ENCODE peak calls at places on chromosomes 4 and X, in six cellular contexts. N is OCI-LY7, Y is A549, J is Peyer's patch, D is IMR-90, G is tibial nerve. Q is an unnamed sample.

GRCh38 chr4:7462509-7462971 is 27.8 kb upstream of the PSAPL1 start:
- DNase-seq in N (peak), J (no peak), D (peak), Y (peak), G (peak), Q (peak)

GRCh38 chr4:145670422-145670821 is 9.5 kb upstream of the C4orf51 start:
- DNase-seq in J (no peak), G (no peak), D (no peak), Y (no peak), N (no peak), Q (no peak)

GRCh38 chrX:136477026-136477425 is 10.7 kb upstream of the BRS3 start:
- DNase-seq in Y (no peak), D (no peak), J (no peak), N (no peak), G (no peak), Q (no peak)

GRCh38 chr4:156778606-156779005 is 193.0 kb downstream of the PDGFC start:
- DNase-seq in D (peak), N (no peak), G (no peak), J (no peak), Y (peak), Q (no peak)

GRCh38 chr4:162116085-162116784 is 47.6 kb downstream of the FSTL5 start:
- DNase-seq in N (no peak), D (no peak), J (no peak), G (no peak), Y (no peak), Q (no peak)

GRCh38 chr4:163680390-163681098 is 186.1 kb downstream of the TMA16 start:
- DNase-seq in D (peak), N (no peak), G (no peak), J (no peak), Y (no peak), Q (no peak)

GRCh38 chr4:139841464-139842195 is 176.0 kb downstream of the MGST2 start:
- DNase-seq in N (peak), D (no peak), Y (no peak), J (peak), G (no peak), Q (peak)

GRCh38 chr4:25837107-25837506 is 25.7 kb downstream of the SEL1L3 start:
- DNase-seq in D (no peak), Y (no peak), J (no peak), G (no peak), N (no peak), Q (no peak)

GRCh38 chrX:10128386-10128785 is 28.4 kb upstream of the CLCN4 start:
- DNase-seq in J (no peak), D (no peak), G (no peak), N (no peak), Y (no peak), Q (no peak)

GRCh38 chr4:32025840-32026459 is 1305.8 kb downstream of the PCDH7 start:
- DNase-seq in D (no peak), G (no peak), J (peak), N (no peak), Y (peak), Q (no peak)

GRCh38 chr4:26094076-26094475 is 180.1 kb downstream of the SMIM20 start:
- DNase-seq in G (no peak), Y (no peak), J (no peak), N (no peak), D (peak), Q (no peak)

GRCh38 chr4:160848489-160848888 is 1315.3 kb downstream of the FSTL5 start:
- DNase-seq in N (no peak), Y (no peak), D (no peak), G (no peak), J (no peak), Q (no peak)

GRCh38 chrX:147902270-147902669 is 9.4 kb upstream of the FMR1 start:
- DNase-seq in J (no peak), D (no peak), N (no peak), Y (no peak), G (no peak), Q (no peak)

GRCh38 chr4:84965558-84966381 is 720 bp downstream of the WDFY3 start:
- DNase-seq in Y (peak), J (peak), G (no peak), N (no peak), D (peak), Q (no peak)

GRCh38 chr4:24912252-24913098 is at the start of gene CCDC149:
- DNase-seq in Y (peak), J (peak), D (peak), N (no peak), G (no peak), Q (peak)

GRCh38 chr4:56648245-56649151 is 32.6 kb downstream of the HOPX start:
- DNase-seq in J (no peak), G (no peak), Y (no peak), D (no peak), N (no peak), Q (no peak)

GRCh38 chr4:174037631-174038030 is 245.8 kb downstream of the FBXO8 start:
- DNase-seq in D (no peak), G (no peak), J (no peak), N (no peak), Y (no peak), Q (no peak)

GRCh38 chr4:156771171-156771837 is 200.3 kb downstream of the PDGFC start:
- DNase-seq in D (peak), J (no peak), G (no peak), Y (peak), N (no peak), Q (peak)

GRCh38 chr4:186088516-186088915 is 16.0 kb upstream of the FAM149A start:
- DNase-seq in Y (no peak), J (no peak), D (no peak), G (no peak), N (no peak), Q (no peak)

GRCh38 chr4:5881340-5881739 is 11.5 kb downstream of the CRMP1 start:
- DNase-seq in D (peak), J (no peak), Y (no peak), N (no peak), G (no peak), Q (no peak)

GRCh38 chr4:73019462-73020047 is 50.0 kb downstream of the COX18 start:
- DNase-seq in J (no peak), G (peak), Y (peak), D (peak), N (peak), Q (no peak)

GRCh38 chrX:104319346-104319745 is 64.6 kb upstream of the ESX1 start:
- DNase-seq in D (no peak), Y (no peak), G (no peak), N (no peak), J (no peak), Q (no peak)

DNA sequence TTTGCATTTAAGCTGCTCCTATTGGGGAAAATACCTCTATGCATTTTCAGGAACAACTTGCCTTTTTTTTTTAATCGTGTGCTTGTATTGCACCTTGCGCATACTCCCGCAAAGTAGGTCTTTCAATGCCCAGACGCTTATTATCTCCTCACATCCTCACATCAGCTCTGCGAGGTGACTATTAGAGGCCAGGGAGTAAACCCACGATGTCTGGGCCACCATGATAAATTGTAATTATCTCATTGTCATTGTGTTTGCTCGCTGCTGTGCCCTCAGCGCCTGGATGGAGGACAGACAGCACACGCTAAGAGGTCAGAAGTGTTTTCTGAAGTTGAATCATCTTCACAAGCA is 974 bp upstream of the RELL1 start:
- DNase-seq in J (no peak), D (no peak), G (no peak), N (no peak), Y (no peak), Q (no peak)
- H3K4me3 ChIP-seq in J (peak), D (peak), G (peak), N (peak), Y (peak), Q (peak)

GRCh38 chr4:15971068-15971801 is 8.3 kb upstream of the FGFBP2 start:
- DNase-seq in N (no peak), G (no peak), Y (no peak), D (no peak), J (no peak), Q (no peak)

DNA sequence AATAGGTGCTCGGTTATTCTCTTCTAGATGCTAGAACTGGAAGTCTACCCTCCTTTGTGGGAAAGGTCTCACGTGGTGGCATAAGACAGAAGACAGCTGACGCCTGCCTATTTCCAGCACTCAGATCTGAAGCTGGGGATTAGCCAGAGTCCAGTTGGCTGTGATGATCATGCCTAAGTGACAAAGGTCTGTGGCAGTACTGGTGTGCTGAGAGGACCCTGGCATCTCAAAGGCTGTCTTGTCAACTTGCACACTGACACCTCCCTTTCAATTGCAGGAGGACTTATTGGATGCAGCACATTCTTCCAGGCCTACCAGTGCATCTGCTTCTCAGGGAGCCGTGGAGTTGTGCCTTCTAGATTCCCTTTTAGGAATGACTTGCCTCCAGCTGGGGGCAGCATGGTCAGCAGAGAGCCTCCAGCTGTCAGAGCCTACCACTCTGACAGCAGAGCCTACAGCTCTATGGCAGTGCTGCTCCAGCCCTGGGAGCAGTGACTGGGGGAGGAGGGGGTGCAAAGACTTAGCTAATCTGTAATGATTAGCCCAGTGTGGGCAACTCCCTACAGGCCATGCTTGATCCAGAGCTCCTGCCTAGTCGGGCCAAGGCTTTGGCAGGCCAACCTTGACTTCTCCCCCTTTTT is 13.6 kb upstream of the FGFBP2 start:
- DNase-seq in Y (no peak), N (no peak), J (no peak), D (no peak), G (no peak), Q (no peak)
- TF ChIP-seq CTCF in Y (no peak), N (no peak), J (no peak), D (no peak), G (no peak), Q (no peak)

GRCh38 chrX:15911729-15912550 is 57.3 kb upstream of the AP1S2 start:
- DNase-seq in J (no peak), D (no peak), G (peak), Y (peak), N (no peak), Q (no peak)
- H3K4me3 ChIP-seq in J (no peak), D (no peak), G (no peak), Y (no peak), N (no peak), Q (no peak)

DNA sequence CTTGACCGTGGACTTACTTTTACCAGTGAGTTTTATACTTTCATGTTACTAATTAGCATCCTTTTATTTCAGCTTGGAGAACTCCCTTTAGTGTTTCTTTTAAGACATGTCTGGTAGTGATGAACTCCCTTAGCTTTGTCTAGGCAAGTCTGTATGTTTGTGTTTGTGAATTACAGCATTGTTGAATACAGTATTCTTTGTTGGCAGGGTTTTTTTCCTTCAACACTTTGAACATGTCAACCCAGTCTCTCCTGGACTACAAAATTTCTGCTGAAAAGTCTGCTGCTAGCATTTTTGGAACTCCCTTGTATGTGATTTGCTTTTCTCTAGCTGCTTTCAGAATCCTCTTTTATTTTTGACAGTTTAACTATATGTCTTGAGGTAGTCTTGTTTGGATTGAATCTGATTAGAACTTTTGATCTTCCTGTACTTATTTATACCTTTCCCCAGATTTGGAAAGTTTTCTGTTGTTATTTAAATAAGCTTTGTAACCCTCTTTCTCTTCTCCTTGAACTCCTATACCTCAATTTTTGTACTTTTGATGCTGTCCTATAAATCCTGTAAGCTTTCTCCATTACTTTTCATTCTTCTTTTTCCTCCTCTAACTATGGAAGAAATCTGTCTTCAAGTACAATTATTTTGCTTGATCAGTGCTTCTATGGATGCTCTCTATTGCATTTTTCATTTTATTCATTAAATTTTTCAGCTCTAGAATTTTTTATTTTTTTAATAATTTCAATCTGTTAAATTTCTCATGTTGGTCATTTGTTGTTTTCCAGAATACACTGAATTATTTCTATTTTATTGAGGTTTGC is 14.1 kb downstream of the PAPSS1 start:
- DNase-seq in J (no peak), Y (no peak), N (no peak), D (no peak), G (no peak), Q (no peak)
- TF ChIP-seq CTCF in J (no peak), Y (no peak), N (no peak), D (no peak), G (no peak), Q (no peak)